ENCODE peak calls at places on chromosomes 6 and 20, in seven cellular contexts. M is HCT116, F is HepG2, J is H1, B is GM12878, I is SK-N-SH, G is T47D. X is an unnamed sample.

GRCh38 chr20:2767768-2768631 is 32.4 kb downstream of the CPXM1 start:
- DNase-seq in J (no peak), F (no peak), I (peak), G (peak), M (no peak), B (no peak), X (no peak)

GRCh38 chr20:47453167-47453782 is 48.4 kb upstream of the NCOA3 start:
- DNase-seq in M (peak), I (no peak), J (no peak), F (peak), G (peak), B (peak), X (no peak)

GRCh38 chr6:147867827-147868226 is 359.3 kb downstream of the SAMD5 start:
- DNase-seq in J (no peak), G (no peak), M (no peak), F (no peak), B (no peak), I (no peak), X (no peak)

GRCh38 chr6:43773050-43773956 is 3.3 kb downstream of the VEGFA start:
- DNase-seq in I (peak), B (no peak), M (peak), G (peak), J (no peak), F (peak), X (peak)

GRCh38 chr20:2699775-2700413 is 7.3 kb downstream of the EBF4 start:
- DNase-seq in F (no peak), B (no peak), G (no peak), J (no peak), I (no peak), M (no peak), X (no peak)

GRCh38 chr20:51118985-51119527 is 96.1 kb upstream of the KCNG1 start:
- DNase-seq in G (no peak), M (no peak), J (no peak), B (no peak), F (no peak), I (no peak), X (no peak)

GRCh38 chr6:6820688-6821238 is 232.2 kb downstream of the LY86 start:
- DNase-seq in M (peak), G (peak), F (no peak), B (no peak), I (no peak), J (peak), X (no peak)

GRCh38 chr6:117505337-117505736 is 22.9 kb downstream of the DCBLD1 start:
- DNase-seq in F (no peak), I (no peak), B (no peak), M (no peak), J (no peak), G (no peak), X (no peak)

GRCh38 chr6:31529329-31530150 is 778 bp downstream of the MCCD1 start:
- DNase-seq in J (no peak), B (no peak), G (no peak), I (no peak), M (no peak), F (peak), X (no peak)

GRCh38 chr20:59933296-59933848 is at the start of gene SYCP2:
- DNase-seq in B (no peak), G (peak), F (no peak), M (no peak), J (no peak), I (peak), X (peak)

GRCh38 chr6:165376100-165376499 is 66.7 kb upstream of the C6orf118 start:
- DNase-seq in G (no peak), M (no peak), J (no peak), B (no peak), F (no peak), I (no peak), X (no peak)

GRCh38 chr6:15754035-15754705 is 91.3 kb upstream of the DTNBP1 start:
- DNase-seq in F (no peak), I (peak), G (no peak), J (no peak), B (no peak), M (no peak), X (peak)

GRCh38 chr6:84052204-84052882 is 18.8 kb downstream of the MRAP2 start:
- DNase-seq in J (peak), M (no peak), I (peak), G (peak), F (peak), B (no peak), X (peak)

GRCh38 chr6:18211338-18211737 is 53.0 kb downstream of the DEK start:
- DNase-seq in F (no peak), G (no peak), B (peak), I (no peak), J (no peak), M (no peak), X (no peak)

GRCh38 chr6:27333642-27334040 is 21.6 kb upstream of the POM121L2 start:
- DNase-seq in F (no peak), J (no peak), B (no peak), I (no peak), G (no peak), M (no peak), X (no peak)

GRCh38 chr6:89139509-89140346 is 6.1 kb upstream of the PM20D2 start:
- DNase-seq in B (no peak), I (no peak), J (no peak), G (no peak), M (no peak), F (no peak), X (no peak)
- TF ChIP-seq JUND in B (no peak), I (no peak), J (no peak), G (no peak), M (no peak), F (no peak), X (no peak)

GRCh38 chr20:32651537-32651936 is 22.2 kb downstream of the C20orf203 start:
- DNase-seq in I (no peak), J (no peak), G (no peak), B (no peak), M (no peak), F (no peak), X (peak)

GRCh38 chr20:32650545-32650944 is 23.2 kb downstream of the C20orf203 start:
- DNase-seq in G (no peak), M (no peak), B (no peak), J (no peak), F (no peak), I (no peak), X (peak)

GRCh38 chr20:32649697-32650471 is 23.9 kb downstream of the C20orf203 start:
- DNase-seq in J (no peak), I (no peak), G (no peak), M (no peak), F (no peak), B (no peak), X (peak)

GRCh38 chr20:32655903-32656500 is 17.7 kb downstream of the C20orf203 start:
- DNase-seq in G (no peak), J (no peak), B (no peak), F (no peak), I (no peak), M (no peak), X (no peak)

DNA sequence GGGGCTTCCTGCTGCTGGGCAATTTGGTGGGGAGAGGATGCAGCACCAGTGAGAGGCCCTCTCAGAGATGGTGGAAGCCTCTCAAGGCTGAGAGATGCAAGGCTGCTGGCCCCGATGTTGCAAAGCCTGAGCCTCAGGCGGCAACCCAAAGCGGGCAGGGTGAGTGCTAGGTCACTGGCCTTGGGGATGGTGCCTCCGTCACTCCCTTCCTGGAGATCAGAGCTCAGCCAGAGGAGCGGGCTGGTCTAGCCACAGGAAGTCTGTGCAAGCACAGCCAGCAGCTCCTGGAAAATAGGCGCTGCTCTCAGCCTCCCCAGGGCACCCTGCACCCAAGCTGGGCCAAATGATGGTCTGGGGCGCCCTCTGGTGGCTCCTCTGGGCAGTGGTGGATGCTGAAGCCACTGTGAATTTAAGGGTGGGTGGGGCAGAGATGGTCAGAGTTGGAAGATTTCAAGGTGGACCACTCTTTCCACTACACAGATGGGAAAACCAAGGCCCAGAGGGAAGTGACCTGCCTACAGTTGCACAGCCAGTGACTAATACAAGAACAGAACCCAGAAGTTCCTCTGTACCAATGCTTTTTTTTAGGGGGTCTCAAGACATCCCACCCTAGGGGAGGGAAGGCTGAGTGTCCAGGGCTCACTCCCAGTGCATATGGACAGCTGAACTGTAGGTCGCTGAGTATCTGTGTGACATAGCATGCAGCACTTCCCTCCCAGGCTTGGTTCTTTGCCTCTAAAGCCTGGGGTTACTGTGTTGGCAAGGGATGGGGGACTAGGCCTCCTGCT is 20.8 kb downstream of the C20orf203 start:
- DNase-seq in J (peak), I (peak), F (peak), B (no peak), M (peak), G (peak), X (peak)
- TF ChIP-seq JUND in J (no peak), I (no peak), F (no peak), B (no peak), M (no peak), G (no peak), X (peak)

DNA sequence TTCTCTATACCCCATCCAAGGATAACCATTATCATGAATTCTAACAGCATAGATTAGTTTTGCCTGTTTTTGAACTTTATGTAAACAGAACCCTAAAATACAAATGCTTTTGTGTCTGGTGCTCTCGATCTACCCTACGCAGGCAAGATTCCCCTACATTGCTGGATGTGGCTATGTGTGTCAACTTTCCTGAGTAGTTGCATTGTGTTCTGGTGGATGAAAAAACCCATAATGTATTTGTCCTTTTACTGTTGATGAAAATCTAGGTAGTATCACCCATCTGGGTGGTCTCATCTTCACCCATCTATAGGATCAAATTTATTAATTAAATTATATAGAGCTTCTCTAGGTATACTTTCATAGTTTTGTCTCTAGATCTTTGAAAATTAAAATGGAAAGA is 211.7 kb downstream of the ANKRD60 start:
- DNase-seq in B (no peak), F (no peak), M (no peak), J (no peak), G (no peak), I (no peak), X (no peak)
- TF ChIP-seq JUND in B (no peak), F (no peak), M (no peak), J (no peak), G (no peak), I (no peak), X (no peak)

DNA sequence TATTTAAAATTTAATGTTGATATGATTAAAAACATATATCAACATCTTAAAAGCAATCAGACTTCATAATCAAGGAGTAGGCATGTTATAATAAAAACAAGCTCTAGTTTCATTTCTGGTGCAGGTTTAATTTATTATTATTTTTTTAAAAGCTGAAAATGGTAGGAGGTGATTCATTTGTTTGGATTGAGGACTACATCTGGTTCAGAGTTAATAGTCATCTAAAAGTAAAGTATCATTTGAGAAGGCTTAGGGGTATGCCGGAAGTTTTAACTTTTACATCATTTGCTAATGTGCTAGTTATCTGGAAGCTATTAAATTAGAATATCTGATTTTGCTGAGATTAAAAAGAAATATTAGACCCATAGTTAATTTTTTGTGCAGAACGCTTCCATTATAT is 169.5 kb upstream of the LAMA2 start:
- DNase-seq in J (no peak), M (no peak), F (no peak), I (peak), B (no peak), G (no peak), X (no peak)
- TF ChIP-seq JUND in J (no peak), M (no peak), F (no peak), I (peak), B (no peak), G (no peak), X (no peak)

DNA sequence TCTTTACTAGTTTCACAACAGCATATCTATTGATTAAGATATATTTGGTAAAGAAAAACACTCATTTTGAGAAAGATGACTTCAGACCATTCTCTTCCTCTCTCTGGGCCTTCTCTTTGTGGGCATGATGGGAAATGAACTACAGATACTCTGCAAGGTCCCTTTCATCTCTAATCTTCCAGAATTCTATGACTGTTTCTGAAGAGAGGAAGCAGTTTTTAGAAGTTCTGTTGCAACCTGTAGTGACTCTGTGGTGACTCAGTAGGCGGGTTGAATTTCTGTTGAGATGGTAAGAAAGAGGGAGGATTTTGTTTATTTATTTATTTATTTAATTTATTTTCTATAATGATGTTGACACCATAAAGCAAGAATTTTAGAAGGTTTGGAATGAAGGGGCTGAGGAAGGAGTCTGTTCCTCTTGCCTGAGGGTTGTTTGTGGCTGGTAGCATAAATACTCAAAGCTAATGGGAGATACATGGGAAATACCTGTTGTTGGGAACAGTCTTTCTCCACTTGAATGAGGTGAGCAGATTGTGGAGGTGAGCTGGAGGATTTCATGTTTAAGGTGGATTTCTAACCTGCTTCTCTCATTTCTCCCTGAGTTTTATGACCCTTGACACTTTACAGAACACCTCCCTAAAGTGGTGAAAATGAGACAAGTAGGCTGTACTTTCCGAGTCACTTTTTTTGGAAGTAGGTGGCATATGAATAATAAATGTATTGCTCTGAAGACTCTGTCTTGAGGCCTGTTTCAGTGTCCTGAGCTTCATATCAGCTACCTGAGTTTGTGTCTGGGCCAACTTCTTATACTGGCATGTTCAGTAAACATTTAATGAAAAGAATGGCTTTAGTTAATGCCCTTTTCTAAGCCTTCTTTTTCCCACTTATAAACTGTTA is 15.0 kb downstream of the ACSS2 start:
- DNase-seq in M (peak), F (no peak), I (no peak), B (no peak), J (no peak), G (no peak), X (no peak)
- TF ChIP-seq JUND in M (peak), F (no peak), I (peak), B (no peak), J (no peak), G (no peak), X (no peak)